ENCODE peak calls at places on chromosomes 16 and 17, in five cellular contexts. S, Q, K, N and U are unnamed samples.
A peak's percentile ranks its signal among the peaks of the same experiment; 100 is the strongest.

GRCh38 chr17:78883533-78884131 is 19.4 kb downstream of the CEP295NL start:
- DNase-seq in S (peak; percentile 75), Q (peak; percentile 13), K (peak; percentile 85), N (no peak), U (peak; percentile 93)

GRCh38 chr16:66635406-66635805 is 30.9 kb downstream of the CMTM3 start:
- DNase-seq in S (no peak), Q (no peak), K (no peak), N (no peak), U (no peak)

GRCh38 chr17:4559851-4560820 is at the start of gene GGT6:
- DNase-seq in S (no peak), Q (peak; percentile 45), K (no peak), N (no peak), U (no peak)

GRCh38 chr17:336110-337021 is 16.2 kb downstream of the RPH3AL start:
- DNase-seq in S (no peak), Q (no peak), K (peak; percentile 62), N (no peak), U (no peak)

GRCh38 chr16:2160915-2161551 is 5.5 kb downstream of the TRAF7 start:
- DNase-seq in S (no peak), Q (no peak), K (peak; percentile 44), N (no peak), U (peak; percentile 38)

GRCh38 chr16:56263711-56264608 is 72.7 kb downstream of the GNAO1 start:
- DNase-seq in S (no peak), Q (no peak), K (peak; percentile 44), N (no peak), U (no peak)

GRCh38 chr16:85475233-85475632 is 137.9 kb upstream of the GSE1 start:
- DNase-seq in S (no peak), Q (no peak), K (no peak), N (no peak), U (no peak)

GRCh38 chr17:36608794-36609497 is 7.6 kb downstream of the MRM1 start:
- DNase-seq in S (no peak), Q (peak; percentile 71), K (no peak), N (no peak), U (no peak)

GRCh38 chr16:66604376-66605176 is at the start of gene CMTM3:
- DNase-seq in S (no peak), Q (no peak), K (peak; percentile 63), N (no peak), U (no peak)

GRCh38 chr17:63337579-63337978 is 108.5 kb downstream of the CYB561 start:
- DNase-seq in S (no peak), Q (peak; percentile 8), K (no peak), N (no peak), U (no peak)

GRCh38 chr17:19309701-19310100 is 52.8 kb downstream of the B9D1 start:
- DNase-seq in S (no peak), Q (no peak), K (no peak), N (no peak), U (no peak)

GRCh38 chr17:37389160-37389559 is 13.4 kb downstream of the C17orf78 start:
- DNase-seq in S (no peak), Q (no peak), K (no peak), N (no peak), U (no peak)

GRCh38 chr16:80367037-80367658 is 173.6 kb upstream of the DYNLRB2 start:
- DNase-seq in S (no peak), Q (no peak), K (no peak), N (no peak), U (no peak)

GRCh38 chr16:13697568-13697967 is 222.4 kb upstream of the ERCC4 start:
- DNase-seq in S (no peak), Q (no peak), K (no peak), N (no peak), U (no peak)

GRCh38 chr17:58156839-58157803 is 8.9 kb downstream of the OR4D1 start:
- DNase-seq in S (no peak), Q (no peak), K (no peak), N (no peak), U (no peak)

GRCh38 chr16:6932871-6933390 is 399.7 kb upstream of the RBFOX1 start:
- DNase-seq in S (no peak), Q (no peak), K (no peak), N (no peak), U (no peak)

GRCh38 chr17:80918731-80919130 is 72.9 kb upstream of the CHMP6 start:
- DNase-seq in S (no peak), Q (no peak), K (no peak), N (no peak), U (no peak)

GRCh38 chr17:75241996-75242460 is 19.4 kb downstream of the GGA3 start:
- DNase-seq in S (no peak), Q (no peak), K (no peak), N (no peak), U (no peak)

GRCh38 chr16:84585886-84586285 is 32.0 kb downstream of the COTL1 start:
- DNase-seq in S (no peak), Q (peak; percentile 9), K (no peak), N (no peak), U (no peak)

GRCh38 chr16:73505178-73505968 is 457.4 kb upstream of the ZFHX3 start:
- DNase-seq in S (no peak), Q (no peak), K (no peak), N (no peak), U (no peak)

GRCh38 chr16:8859913-8860881 is 8.6 kb downstream of the CARHSP1 start:
- DNase-seq in S (no peak), Q (no peak), K (no peak), N (no peak), U (peak; percentile 19)

GRCh38 chr16:67177743-67178699 is 5.7 kb downstream of the MATCAP1 start:
- DNase-seq in S (no peak), Q (peak; percentile 92), K (no peak), N (no peak), U (no peak)

GRCh38 chr16:28609631-28610594 is at the start of gene SULT1A1:
- DNase-seq in S (no peak), Q (peak; percentile 29), K (peak; percentile 64), N (no peak), U (no peak)

GRCh38 chr17:78053777-78054468 is 74.6 kb downstream of the TMC6 start:
- DNase-seq in S (no peak), Q (no peak), K (no peak), N (no peak), U (no peak)

GRCh38 chr17:76530826-76531500 is 6.5 kb downstream of the CYGB start:
- DNase-seq in S (no peak), Q (no peak), K (no peak), N (no peak), U (no peak)

GRCh38 chr17:66946251-66946650 is 18.3 kb upstream of the CACNG4 start:
- DNase-seq in S (no peak), Q (no peak), K (no peak), N (no peak), U (no peak)

GRCh38 chr17:27532269-27533067 is 76.2 kb downstream of the KSR1 start:
- DNase-seq in S (no peak), Q (peak; percentile 51), K (no peak), N (no peak), U (peak; percentile 77)

GRCh38 chr17:3678095-3678820 is 9.6 kb downstream of the EMC6 start:
- DNase-seq in S (no peak), Q (no peak), K (no peak), N (no peak), U (no peak)

GRCh38 chr16:63289834-63290460 is 1253.7 kb upstream of the CDH8 start:
- DNase-seq in S (no peak), Q (peak; percentile 1), K (peak; percentile 22), N (no peak), U (no peak)

GRCh38 chr17:27520571-27521185 is 64.4 kb downstream of the KSR1 start:
- DNase-seq in S (no peak), Q (no peak), K (no peak), N (no peak), U (no peak)

GRCh38 chr16:70772493-70772892 is 28.5 kb downstream of the VAC14 start:
- DNase-seq in S (no peak), Q (peak; percentile 39), K (no peak), N (no peak), U (no peak)

GRCh38 chr16:15725641-15726240 is 75.7 kb downstream of the NDE1 start:
- DNase-seq in S (no peak), Q (no peak), K (no peak), N (no peak), U (no peak)
- H3K4me3 ChIP-seq in S (no peak overlapping the region), Q (no peak overlapping the region), K (no peak overlapping the region), N (no peak overlapping the region), U (no peak overlapping the region)

GRCh38 chr16:87648698-87649487 is 46.6 kb downstream of the JPH3 start:
- DNase-seq in S (no peak), Q (no peak), K (no peak), N (no peak), U (no peak)

GRCh38 chr16:87652386-87652785 is 50.1 kb downstream of the JPH3 start:
- DNase-seq in S (no peak), Q (no peak), K (no peak), N (no peak), U (no peak)

GRCh38 chr16:87653234-87653633 is 50.9 kb downstream of the JPH3 start:
- DNase-seq in S (no peak), Q (peak; percentile 1), K (no peak), N (no peak), U (no peak)

GRCh38 chr16:87654826-87655225 is 52.5 kb downstream of the JPH3 start:
- DNase-seq in S (no peak), Q (no peak), K (no peak), N (no peak), U (no peak)

GRCh38 chr16:87652799-87653198 is 50.5 kb downstream of the JPH3 start:
- DNase-seq in S (no peak), Q (no peak), K (no peak), N (no peak), U (no peak)
- H3K4me3 ChIP-seq in S (no peak overlapping the region), Q (no peak overlapping the region), K (no peak overlapping the region), N (no peak overlapping the region), U (no peak overlapping the region)

GRCh38 chr16:35751191-35751941 is 2292.0 kb downstream of the TP53TG3F start:
- DNase-seq in S (no peak), Q (no peak), K (no peak), N (no peak), U (no peak)

GRCh38 chr16:35749253-35750141 is 2290.1 kb downstream of the TP53TG3F start:
- DNase-seq in S (no peak), Q (no peak), K (no peak), N (no peak), U (no peak)

GRCh38 chr16:35750157-35750689 is 2290.8 kb downstream of the TP53TG3F start:
- DNase-seq in S (no peak), Q (no peak), K (no peak), N (no peak), U (no peak)

GRCh38 chr16:35752012-35752772 is 2292.8 kb downstream of the TP53TG3F start:
- DNase-seq in S (no peak), Q (no peak), K (no peak), N (no peak), U (no peak)

DNA sequence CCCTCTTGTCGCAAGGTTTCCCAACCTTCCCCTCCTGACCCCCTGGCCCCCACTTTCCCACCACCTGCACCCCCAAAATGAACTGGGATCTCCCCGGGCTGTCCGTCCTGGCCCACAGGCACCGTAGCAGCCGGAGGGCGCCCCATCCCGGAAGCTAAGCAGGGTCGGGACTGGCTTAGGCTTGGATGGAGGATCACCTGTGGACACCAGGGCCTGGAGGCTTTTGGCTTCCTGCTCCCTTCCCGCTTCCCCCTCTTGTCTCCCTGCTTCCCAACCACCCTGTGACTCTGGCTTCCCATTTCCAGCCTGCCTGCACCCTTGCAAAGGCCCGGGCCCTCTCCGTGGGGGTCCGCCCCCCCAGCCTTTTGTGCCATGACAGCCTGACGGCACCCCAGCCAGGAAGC is 2291.3 kb downstream of the TP53TG3F start:
- DNase-seq in S (no peak), Q (no peak), K (no peak), N (no peak), U (no peak)
- H3K4me3 ChIP-seq in S (no peak overlapping the region), Q (no peak overlapping the region), K (no peak overlapping the region), N (no peak overlapping the region), U (no peak overlapping the region)

GRCh38 chr16:89431616-89432015 is 58.7 kb downstream of the ANKRD11 start:
- DNase-seq in S (no peak), Q (no peak), K (no peak), N (no peak), U (no peak)
- H3K4me3 ChIP-seq in S (no peak overlapping the region), Q (no peak overlapping the region), K (no peak overlapping the region), N (no peak overlapping the region), U (no peak overlapping the region)